ENCODE peak calls at places on chromosomes 1 and 21, in seven cellular contexts. One of them, this sample, is unnamed.

GRCh38 chr1:98030483-98030882 is 109.6 kb upstream of the DPYD start:
- DNase-seq in A549: no peak
- DNase-seq in erythroblast: no peak
- DNase-seq in kidney: no peak
- DNase-seq in NCI-H1694: no peak
- DNase-seq in stimulated activated CD4-positive, alpha-beta T cell treated with anti-CD3 and anti-CD28 coated beads, Interleukin-15, amount 100 ng/mL, for 24 hours: no peak
- DNase-seq in ACHN: no peak
- DNase-seq in this sample: no peak

GRCh38 chr1:94240822-94241221 is 3.4 kb upstream of the ARHGAP29 start:
- DNase-seq in kidney: no peak
- DNase-seq in erythroblast: no peak
- DNase-seq in ACHN: no peak
- DNase-seq in A549: no peak
- DNase-seq in stimulated activated CD4-positive, alpha-beta T cell treated with anti-CD3 and anti-CD28 coated beads, Interleukin-15, amount 100 ng/mL, for 24 hours: no peak
- DNase-seq in NCI-H1694: peak; percentile 66
- DNase-seq in this sample: no peak

GRCh38 chr21:28142692-28143091 is 850.0 kb downstream of the LTN1 start:
- DNase-seq in A549: no peak
- DNase-seq in ACHN: peak; percentile 36
- DNase-seq in erythroblast: no peak
- DNase-seq in kidney: no peak
- DNase-seq in NCI-H1694: no peak
- DNase-seq in stimulated activated CD4-positive, alpha-beta T cell treated with anti-CD3 and anti-CD28 coated beads, Interleukin-15, amount 100 ng/mL, for 24 hours: no peak
- DNase-seq in this sample: no peak

GRCh38 chr1:1092149-1092855 is 18.2 kb upstream of the RNF223 start:
- DNase-seq in NCI-H1694: no peak
- DNase-seq in stimulated activated CD4-positive, alpha-beta T cell treated with anti-CD3 and anti-CD28 coated beads, Interleukin-15, amount 100 ng/mL, for 24 hours: no peak
- DNase-seq in A549: no peak
- DNase-seq in kidney: peak; percentile 73
- DNase-seq in erythroblast: no peak
- DNase-seq in ACHN: no peak
- DNase-seq in this sample: peak; percentile 63

GRCh38 chr1:5425304-5425703 is 566.9 kb downstream of the NPHP4 start:
- DNase-seq in kidney: no peak
- DNase-seq in A549: no peak
- DNase-seq in erythroblast: no peak
- DNase-seq in ACHN: no peak
- DNase-seq in stimulated activated CD4-positive, alpha-beta T cell treated with anti-CD3 and anti-CD28 coated beads, Interleukin-15, amount 100 ng/mL, for 24 hours: no peak
- DNase-seq in NCI-H1694: no peak
- DNase-seq in this sample: no peak

GRCh38 chr1:8257621-8258020 is 60.3 kb upstream of the SLC45A1 start:
- DNase-seq in stimulated activated CD4-positive, alpha-beta T cell treated with anti-CD3 and anti-CD28 coated beads, Interleukin-15, amount 100 ng/mL, for 24 hours: no peak
- DNase-seq in erythroblast: no peak
- DNase-seq in kidney: no peak
- DNase-seq in NCI-H1694: no peak
- DNase-seq in A549: no peak
- DNase-seq in ACHN: no peak
- DNase-seq in this sample: no peak

GRCh38 chr21:36735201-36735515 is 36.2 kb downstream of the SIM2 start:
- DNase-seq in kidney: no peak
- DNase-seq in erythroblast: no peak
- DNase-seq in NCI-H1694: no peak
- DNase-seq in stimulated activated CD4-positive, alpha-beta T cell treated with anti-CD3 and anti-CD28 coated beads, Interleukin-15, amount 100 ng/mL, for 24 hours: no peak
- DNase-seq in A549: no peak
- DNase-seq in ACHN: no peak
- DNase-seq in this sample: no peak

GRCh38 chr21:43322805-43323204 is 104.1 kb downstream of the SIK1 start:
- DNase-seq in stimulated activated CD4-positive, alpha-beta T cell treated with anti-CD3 and anti-CD28 coated beads, Interleukin-15, amount 100 ng/mL, for 24 hours: no peak
- DNase-seq in kidney: no peak
- DNase-seq in NCI-H1694: no peak
- DNase-seq in A549: no peak
- DNase-seq in erythroblast: no peak
- DNase-seq in ACHN: no peak
- DNase-seq in this sample: no peak

GRCh38 chr1:1063945-1064831 is 9.9 kb downstream of the RNF223 start:
- DNase-seq in kidney: peak; percentile 94
- DNase-seq in ACHN: peak; percentile 91
- DNase-seq in stimulated activated CD4-positive, alpha-beta T cell treated with anti-CD3 and anti-CD28 coated beads, Interleukin-15, amount 100 ng/mL, for 24 hours: peak; percentile 94
- DNase-seq in A549: peak; percentile 67
- DNase-seq in NCI-H1694: no peak
- DNase-seq in erythroblast: peak; percentile 60
- DNase-seq in this sample: peak; percentile 84

This sample was measured in upper lobe of right lung.